ENCODE peak calls at places on chromosome 20, in nine cellular contexts. Q is heart left ventricle, S is mammary epithelial cell, A is AG04450, W is left ventricle myocardium inferior, V is GM23248, X is endodermal cell, M is neural progenitor cell, K is uterus. C is an unnamed sample. For H3K9me3, the result is how much of the 10 kb centered on the place peaks cover.

GRCh38 chr20:32828029-32828666 is 8.4 kb downstream of the MAPRE1 start:
- DNase-seq in Q (no peak), S (no peak), A (no peak), W (no peak), V (peak), X (no peak), M (no peak), K (no peak), C (no peak)

GRCh38 chr20:41910558-41910957 is 292.4 kb upstream of the CHD6 start:
- DNase-seq in Q (no peak), S (no peak), A (no peak), W (no peak), V (no peak), X (no peak), M (no peak), K (no peak), C (no peak)

GRCh38 chr20:35773154-35773751 is 1.4 kb downstream of the PHF20 start:
- DNase-seq in Q (peak), S (no peak), A (no peak), W (no peak), V (peak), X (peak), M (peak), K (no peak), C (no peak)

GRCh38 chr20:24737212-24737850 is 211.7 kb upstream of the CST7 start:
- DNase-seq in Q (no peak), S (no peak), A (no peak), W (no peak), V (no peak), X (peak), M (no peak), K (no peak), C (no peak)

GRCh38 chr20:44896583-44896982 is 11.1 kb downstream of the YWHAB start:
- DNase-seq in Q (no peak), S (no peak), A (no peak), W (no peak), V (peak), X (no peak), M (no peak), K (no peak), C (no peak)

GRCh38 chr20:48090314-48090713 is 305.0 kb upstream of the SULF2 start:
- DNase-seq in Q (no peak), S (no peak), A (no peak), W (no peak), V (no peak), X (no peak), M (no peak), K (no peak), C (no peak)

GRCh38 chr20:24318569-24319352 is 150.7 kb upstream of the SYNDIG1 start:
- DNase-seq in Q (no peak), S (no peak), A (no peak), W (no peak), V (no peak), X (no peak), M (no peak), K (no peak), C (no peak)

GRCh38 chr20:41408131-41408789 is 41.6 kb upstream of the EMILIN3 start:
- DNase-seq in Q (no peak), S (no peak), A (no peak), W (no peak), V (no peak), X (no peak), M (no peak), K (no peak), C (no peak)

GRCh38 chr20:46652699-46653098 is 1.4 kb upstream of the SLC13A3 start:
- DNase-seq in Q (no peak), S (peak), A (no peak), W (no peak), V (peak), X (no peak), M (no peak), K (no peak), C (no peak)

GRCh38 chr20:36079486-36079885 is 75.1 kb upstream of the EPB41L1 start:
- DNase-seq in Q (no peak), S (no peak), A (no peak), W (no peak), V (no peak), X (no peak), M (no peak), K (no peak), C (no peak)

GRCh38 chr20:50110141-50111047 is 2.6 kb downstream of the UBE2V1 start:
- DNase-seq in Q (no peak), S (peak), A (no peak), W (no peak), V (peak), X (no peak), M (no peak), K (no peak), C (no peak)

GRCh38 chr20:58693226-58694006 is 816 bp downstream of the NPEPL1 start:
- DNase-seq in Q (peak), S (no peak), A (no peak), W (peak), V (peak), X (peak), M (peak), K (no peak), C (no peak)

GRCh38 chr20:43529457-43530153 is 22.1 kb downstream of the L3MBTL1 start:
- DNase-seq in Q (no peak), S (no peak), A (no peak), W (no peak), V (no peak), X (no peak), M (no peak), K (no peak), C (no peak)

GRCh38 chr20:44448753-44449546 is 26.7 kb upstream of the TTPAL start:
- DNase-seq in Q (no peak), S (no peak), A (no peak), W (no peak), V (peak), X (peak), M (peak), K (no peak), C (no peak)

GRCh38 chr20:63322146-63322922 is 29.3 kb downstream of the COL20A1 start:
- DNase-seq in Q (peak), S (no peak), A (no peak), W (no peak), V (no peak), X (no peak), M (no peak), K (no peak), C (peak)

GRCh38 chr20:58130574-58130973 is 97.9 kb downstream of the ANKRD60 start:
- DNase-seq in Q (no peak), S (no peak), A (no peak), W (no peak), V (no peak), X (no peak), M (peak), K (peak), C (no peak)

GRCh38 chr20:54221383-54221782 is 13.5 kb downstream of the PFDN4 start:
- DNase-seq in Q (no peak), S (peak), A (no peak), W (no peak), V (no peak), X (no peak), M (no peak), K (no peak), C (no peak)

GRCh38 chr20:35447082-35447789 is 8.2 kb upstream of the CEP250 start:
- DNase-seq in Q (peak), S (peak), A (no peak), W (peak), V (peak), X (peak), M (peak), K (peak), C (peak)

GRCh38 chr20:63908008-63908682 is 13.2 kb downstream of the DNAJC5 start:
- DNase-seq in Q (no peak), S (no peak), A (no peak), W (no peak), V (no peak), X (no peak), M (no peak), K (no peak), C (no peak)

GRCh38 chr20:48075591-48076174 is 290.4 kb upstream of the SULF2 start:
- DNase-seq in Q (no peak), S (no peak), A (no peak), W (no peak), V (peak), X (no peak), M (no peak), K (no peak), C (no peak)

GRCh38 chr20:11686900-11687543 is 230.7 kb upstream of the BTBD3 start:
- DNase-seq in Q (no peak), S (peak), A (no peak), W (peak), V (peak), X (peak), M (peak), K (no peak), C (peak)

GRCh38 chr20:15812696-15813095 is 760.6 kb downstream of the KIF16B start:
- DNase-seq in Q (no peak), S (no peak), A (no peak), W (no peak), V (no peak), X (no peak), M (no peak), K (no peak), C (no peak)

GRCh38 chr20:15814360-15814759 is 758.9 kb downstream of the KIF16B start:
- DNase-seq in Q (no peak), S (no peak), A (no peak), W (no peak), V (no peak), X (no peak), M (no peak), K (no peak), C (no peak)

GRCh38 chr20:15814903-15815302 is 758.3 kb downstream of the KIF16B start:
- DNase-seq in Q (no peak), S (peak), A (no peak), W (no peak), V (peak), X (no peak), M (no peak), K (no peak), C (no peak)

GRCh38 chr20:15807271-15807670 is 766.0 kb downstream of the KIF16B start:
- DNase-seq in Q (no peak), S (no peak), A (no peak), W (no peak), V (no peak), X (no peak), M (no peak), K (no peak), C (no peak)

DNA sequence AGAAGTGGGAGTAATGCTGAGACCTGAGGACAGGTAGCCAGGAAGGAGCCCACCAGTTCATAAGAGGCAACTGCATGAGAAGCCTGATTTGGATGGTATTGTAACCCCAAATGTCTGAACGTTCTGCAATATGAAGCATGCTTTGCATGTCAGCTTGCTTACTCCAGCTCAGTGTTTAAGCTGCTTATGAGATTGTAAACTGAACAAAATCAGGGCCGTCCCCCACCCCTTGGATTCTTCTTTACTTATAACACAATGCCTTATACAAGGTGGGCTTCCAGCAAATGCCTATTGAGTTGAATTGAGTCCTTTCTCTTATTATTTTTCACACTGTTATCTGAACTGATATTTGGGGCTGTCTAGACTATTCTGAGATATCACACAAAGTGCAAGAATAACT is 761.3 kb downstream of the KIF16B start:
- DNase-seq in Q (no peak), S (no peak), A (no peak), W (no peak), V (no peak), X (no peak), M (no peak), K (no peak), C (no peak)
- H3K9me3 ChIP-seq in Q (under half), S (under half), A (under half), W (under half), V (under half), X (under half), M (under half), K (under half), C (under half)

GRCh38 chr20:62112368-62112767 is 9.9 kb upstream of the LSM14B start:
- DNase-seq in Q (no peak), S (no peak), A (no peak), W (no peak), V (no peak), X (no peak), M (no peak), K (no peak), C (no peak)

GRCh38 chr20:62105592-62105991 is 16.7 kb upstream of the LSM14B start:
- DNase-seq in Q (no peak), S (no peak), A (no peak), W (no peak), V (no peak), X (no peak), M (no peak), K (no peak), C (no peak)

GRCh38 chr20:62114894-62115293 is 7.4 kb upstream of the LSM14B start:
- DNase-seq in Q (no peak), S (no peak), A (no peak), W (no peak), V (no peak), X (peak), M (no peak), K (no peak), C (no peak)

GRCh38 chr20:62116558-62117361 is 5.5 kb upstream of the LSM14B start:
- DNase-seq in Q (no peak), S (no peak), A (no peak), W (no peak), V (no peak), X (no peak), M (no peak), K (no peak), C (no peak)

GRCh38 chr20:62111148-62111547 is 11.1 kb upstream of the LSM14B start:
- DNase-seq in Q (no peak), S (no peak), A (no peak), W (no peak), V (no peak), X (no peak), M (no peak), K (no peak), C (no peak)
- H3K9me3 ChIP-seq in Q (under half), S (under half), A (half or more), W (half or more), V (under half), X (under half), M (under half), K (under half), C (half or more)

DNA sequence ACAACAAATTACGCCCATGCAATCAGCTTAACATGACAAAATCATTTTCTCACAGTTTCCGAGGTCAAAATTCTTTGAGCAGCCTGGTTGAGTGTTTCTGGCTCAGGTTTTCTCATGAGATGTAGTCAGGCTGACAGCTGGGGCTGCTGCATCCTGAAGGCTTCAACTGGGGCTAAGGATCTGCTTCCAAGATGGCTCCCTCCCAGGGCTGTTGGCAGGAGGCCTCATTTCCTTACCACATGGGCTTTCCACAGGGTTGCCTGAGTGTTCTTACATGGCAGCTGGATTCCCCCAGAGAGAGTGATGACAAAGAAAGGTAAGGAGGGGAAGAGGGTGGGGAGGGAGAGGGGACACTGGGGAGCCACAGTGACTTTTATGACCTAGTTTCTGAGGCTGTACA is 63.1 kb upstream of the NNAT start:
- DNase-seq in Q (no peak), S (no peak), A (no peak), W (no peak), V (no peak), X (no peak), M (no peak), K (no peak), C (no peak)
- H3K9me3 ChIP-seq in Q (under half), S (under half), A (under half), W (half or more), V (under half), X (under half), M (under half), K (under half), C (under half)

GRCh38 chr20:57025666-57026065 is 240.8 kb downstream of the BMP7 start:
- DNase-seq in Q (no peak), S (no peak), A (no peak), W (no peak), V (no peak), X (no peak), M (no peak), K (no peak), C (no peak)

GRCh38 chr20:57023007-57023406 is 243.4 kb downstream of the BMP7 start:
- DNase-seq in Q (no peak), S (no peak), A (no peak), W (no peak), V (no peak), X (no peak), M (no peak), K (no peak), C (no peak)

GRCh38 chr20:57024849-57025248 is 241.6 kb downstream of the BMP7 start:
- DNase-seq in Q (no peak), S (no peak), A (no peak), W (no peak), V (no peak), X (no peak), M (no peak), K (no peak), C (no peak)

GRCh38 chr20:57023997-57024396 is 242.4 kb downstream of the BMP7 start:
- DNase-seq in Q (no peak), S (no peak), A (no peak), W (no peak), V (no peak), X (no peak), M (no peak), K (no peak), C (no peak)

GRCh38 chr20:57025261-57025660 is 241.2 kb downstream of the BMP7 start:
- DNase-seq in Q (no peak), S (no peak), A (no peak), W (no peak), V (no peak), X (no peak), M (no peak), K (peak), C (no peak)
- H3K9me3 ChIP-seq in Q (under half), S (under half), A (under half), W (under half), V (under half), X (under half), M (under half), K (under half), C (under half)